ENCODE peak calls at places on chromosomes 16 and 17, in seven cellular contexts. H is NCI-H460, G is fibroblast of the conjunctiva, B is NCI-H774, U is neural crest cell, M is lower leg skin, W is endothelial cell. V is an unnamed sample.

GRCh38 chr17:8133398-8133797 is 9.5 kb upstream of the HES7 start:
- DNase-seq in W (no peak), H (no peak), U (no peak), M (no peak), G (no peak), B (no peak), V (peak; percentile 64)

GRCh38 chr16:77273-77806 is 685 bp upstream of the MPG start:
- DNase-seq in M (no peak), B (no peak), G (no peak), H (peak; percentile 51), U (peak; percentile 48), W (peak; percentile 61), V (peak; percentile 52)

GRCh38 chr17:73343168-73343634 is 31.4 kb upstream of the CDC42EP4 start:
- DNase-seq in U (peak; percentile 73), M (no peak), G (peak; percentile 92), H (no peak), B (no peak), W (no peak), V (peak; percentile 78)

GRCh38 chr16:85956426-85956825 is 57.5 kb downstream of the IRF8 start:
- DNase-seq in G (no peak), H (no peak), W (no peak), U (no peak), M (no peak), B (no peak), V (no peak)

GRCh38 chr17:64328875-64329405 is 61.7 kb downstream of the PECAM1 start:
- DNase-seq in U (no peak), G (no peak), B (no peak), H (no peak), W (no peak), M (no peak), V (no peak)

GRCh38 chr16:11333696-11334095 is 11.6 kb upstream of the RMI2 start:
- DNase-seq in H (no peak), G (no peak), M (no peak), W (no peak), B (no peak), U (no peak), V (no peak)

GRCh38 chr16:51532551-51532950 is 381.5 kb upstream of the SALL1 start:
- DNase-seq in M (no peak), G (no peak), B (no peak), W (no peak), H (no peak), U (no peak), V (no peak)

GRCh38 chr16:12513057-12513790 is 290.5 kb downstream of the CPPED1 start:
- DNase-seq in M (no peak), U (no peak), H (no peak), G (no peak), B (no peak), W (no peak), V (no peak)

GRCh38 chr17:81119223-81120148 is 45.8 kb upstream of the PVALEF start:
- DNase-seq in U (peak; percentile 85), B (peak; percentile 48), G (peak; percentile 93), M (peak; percentile 60), W (peak; percentile 96), H (peak; percentile 63), V (peak; percentile 99)

GRCh38 chr16:53598513-53599266 is 95.7 kb upstream of the AKTIP start:
- DNase-seq in M (no peak), G (no peak), U (no peak), B (no peak), H (no peak), W (no peak), V (no peak)

GRCh38 chr16:84082110-84082509 is 34.6 kb downstream of the MBTPS1 start:
- DNase-seq in M (no peak), U (no peak), W (no peak), H (no peak), G (no peak), B (no peak), V (no peak)

GRCh38 chr17:4540224-4541040 is 14.8 kb downstream of the MYBBP1A start:
- DNase-seq in W (peak; percentile 50), G (no peak), M (no peak), U (no peak), B (no peak), H (no peak), V (peak; percentile 51)

GRCh38 chr16:85955566-85955965 is 56.6 kb downstream of the IRF8 start:
- DNase-seq in W (no peak), B (no peak), U (no peak), M (no peak), G (no peak), H (no peak), V (no peak)

GRCh38 chr16:86668136-86668535 is 89.8 kb downstream of the FOXL1 start:
- DNase-seq in W (peak; percentile 49), G (no peak), M (no peak), B (no peak), U (no peak), H (no peak), V (peak; percentile 23)

GRCh38 chr16:87426423-87427215 is 34.5 kb downstream of the MAP1LC3B start:
- DNase-seq in U (no peak), G (no peak), W (no peak), M (no peak), B (no peak), H (no peak), V (no peak)

GRCh38 chr17:3980381-3980975 is 16.2 kb upstream of the ATP2A3 start:
- DNase-seq in M (no peak), W (no peak), H (no peak), B (no peak), U (no peak), G (no peak), V (no peak)

GRCh38 chr17:82019905-82020873 is 2.5 kb downstream of the CENPX start:
- DNase-seq in M (no peak), B (peak; percentile 44), H (peak; percentile 49), W (peak; percentile 84), U (peak; percentile 78), G (no peak), V (peak; percentile 91)

GRCh38 chr17:7767425-7768021 is 50.0 kb downstream of the DNAH2 start:
- DNase-seq in G (no peak), W (no peak), U (no peak), H (no peak), B (no peak), M (no peak), V (no peak)

GRCh38 chr16:35692824-35693223 is 2233.4 kb downstream of the TP53TG3F start:
- DNase-seq in H (no peak), U (no peak), B (no peak), G (no peak), W (no peak), M (no peak), V (no peak)

GRCh38 chr17:260031-260791 is 78.8 kb upstream of the DOC2B start:
- DNase-seq in H (no peak), W (no peak), M (no peak), U (no peak), G (no peak), B (no peak), V (peak; percentile 31)

GRCh38 chr17:1713878-1714487 is 3.8 kb upstream of the TLCD2 start:
- DNase-seq in H (peak; percentile 71), U (peak; percentile 41), G (no peak), M (no peak), B (no peak), W (peak; percentile 56), V (peak; percentile 78)

GRCh38 chr17:48121921-48122650 is 14.5 kb downstream of the SNX11 start:
- DNase-seq in W (no peak), U (no peak), H (no peak), M (no peak), B (no peak), G (no peak), V (no peak)

GRCh38 chr17:7852919-7853692 is 1.8 kb upstream of the TMEM88 start:
- DNase-seq in G (no peak), M (peak; percentile 17), U (no peak), H (no peak), W (no peak), B (no peak), V (peak; percentile 46)

GRCh38 chr17:78053777-78054468 is 74.6 kb downstream of the TMC6 start:
- DNase-seq in G (no peak), U (no peak), H (no peak), M (no peak), B (no peak), W (no peak), V (no peak)

GRCh38 chr17:29933379-29933778 is 3.4 kb upstream of the SSH2 start:
- DNase-seq in H (peak; percentile 17), U (no peak), G (no peak), B (no peak), M (no peak), W (no peak), V (no peak)

V was measured in WTC11.